ENCODE peak calls at places on chromosome 3, in ten cellular contexts. Y, V, U, E, A, C, M, I, Z and T are unnamed samples.

GRCh38 chr3:188465311-188465710 is 311.4 kb downstream of the LPP start:
- DNase-seq in Y (no peak), I (no peak), A (no peak), U (no peak), E (no peak), V (no peak), Z (no peak), M (no peak), C (no peak), T (no peak)

GRCh38 chr3:84600703-84601225 is 358.0 kb upstream of the CADM2 start:
- DNase-seq in A (no peak), E (no peak), I (no peak), Z (no peak), Y (no peak), U (no peak), C (peak), V (no peak), M (no peak), T (no peak)

GRCh38 chr3:138197545-138197944 is 10.4 kb downstream of the ARMC8 start:
- DNase-seq in A (no peak), Y (no peak), V (no peak), C (no peak), I (no peak), U (no peak), Z (no peak), E (no peak), M (no peak), T (no peak)

GRCh38 chr3:22885574-22886348 is 317.4 kb upstream of the UBE2E2 start:
- DNase-seq in C (no peak), I (no peak), A (no peak), V (no peak), Y (no peak), M (no peak), U (no peak), E (no peak), Z (no peak), T (no peak)

GRCh38 chr3:13793451-13793850 is 86.4 kb downstream of the WNT7A start:
- DNase-seq in A (no peak), E (no peak), U (no peak), C (no peak), Z (no peak), V (no peak), Y (no peak), I (no peak), M (no peak), T (no peak)

GRCh38 chr3:133081016-133081415 is 42.8 kb downstream of the TMEM108 start:
- DNase-seq in C (no peak), E (no peak), U (no peak), M (no peak), Y (no peak), I (no peak), A (no peak), Z (no peak), V (no peak), T (no peak)

GRCh38 chr3:53269888-53270880 is 14.4 kb upstream of the TKT start:
- DNase-seq in Y (no peak), C (peak), V (no peak), U (peak), I (peak), M (peak), E (peak), Z (peak), A (peak), T (no peak)

GRCh38 chr3:66038726-66039589 is at the start of gene MAGI1:
- DNase-seq in M (peak), U (peak), V (peak), C (peak), E (no peak), Z (peak), Y (no peak), A (peak), I (peak), T (peak)

GRCh38 chr3:48896991-48897390 is 1.7 kb downstream of the SLC25A20 start:
- DNase-seq in A (no peak), U (no peak), E (no peak), C (no peak), I (peak), Z (no peak), M (no peak), V (no peak), Y (no peak), T (no peak)

GRCh38 chr3:185063431-185063830 is 89.4 kb downstream of the C3orf70 start:
- DNase-seq in M (no peak), E (no peak), U (no peak), Y (no peak), Z (no peak), A (no peak), I (no peak), C (no peak), V (no peak), T (no peak)

GRCh38 chr3:71104090-71104489 is 479.4 kb downstream of the FOXP1 start:
- DNase-seq in U (peak), A (no peak), M (no peak), E (no peak), Z (no peak), Y (no peak), V (no peak), I (no peak), C (no peak), T (no peak)

GRCh38 chr3:100900671-100901070 is 92.5 kb downstream of the ABI3BP start:
- DNase-seq in M (no peak), Y (no peak), V (no peak), C (no peak), I (no peak), U (peak), Z (no peak), E (no peak), A (no peak), T (no peak)

GRCh38 chr3:9349321-9350117 is 13.3 kb upstream of the THUMPD3 start:
- DNase-seq in A (no peak), E (no peak), M (no peak), V (no peak), Z (no peak), U (peak), Y (no peak), C (no peak), I (no peak), T (peak)